ENCODE peak calls at places on chromosomes 7 and 10, in ten cellular contexts. I, Y, X, M, S, A, B, E, F and V are unnamed samples.

GRCh38 chr10:6721480-6721879 is 141.4 kb upstream of the PRKCQ start:
- DNase-seq in I (no peak), Y (peak), X (peak), M (no peak), S (peak), A (no peak), B (no peak), E (peak), F (peak), V (peak)

GRCh38 chr7:22406715-22407114 is 49.8 kb upstream of the RAPGEF5 start:
- DNase-seq in I (no peak), Y (no peak), X (no peak), M (no peak), S (no peak), A (no peak), B (no peak), E (no peak), F (no peak), V (no peak)

GRCh38 chr10:29669149-29669548 is 34.4 kb upstream of the SVIL start:
- DNase-seq in I (no peak), Y (peak), X (peak), M (no peak), S (peak), A (no peak), B (no peak), E (no peak), F (peak), V (peak)

GRCh38 chr10:28991738-28992270 is 297.1 kb upstream of the LYZL1 start:
- DNase-seq in I (peak), Y (no peak), X (peak), M (peak), S (peak), A (peak), B (no peak), E (no peak), F (peak), V (peak)

GRCh38 chr10:43691503-43691902 is 42.8 kb upstream of the ZNF32 start:
- DNase-seq in I (no peak), Y (no peak), X (peak), M (no peak), S (peak), A (peak), B (no peak), E (no peak), F (no peak), V (no peak)

GRCh38 chr7:128160296-128160695 is 80.8 kb upstream of the LEP start:
- DNase-seq in I (no peak), Y (no peak), X (no peak), M (no peak), S (no peak), A (no peak), B (no peak), E (peak), F (no peak), V (no peak)

GRCh38 chr7:33152087-33152486 is 22.7 kb downstream of the BBS9 start:
- DNase-seq in I (no peak), Y (no peak), X (no peak), M (no peak), S (no peak), A (no peak), B (no peak), E (no peak), F (no peak), V (no peak)

GRCh38 chr10:114258274-114258840 is 19.3 kb downstream of the VWA2 start:
- DNase-seq in I (no peak), Y (no peak), X (peak), M (no peak), S (no peak), A (no peak), B (no peak), E (no peak), F (no peak), V (no peak)

GRCh38 chr7:130151591-130152269 is 53.5 kb downstream of the TMEM209 start:
- DNase-seq in I (no peak), Y (no peak), X (peak), M (no peak), S (peak), A (peak), B (no peak), E (no peak), F (no peak), V (no peak)

GRCh38 chr10:3119796-3120459 is 52.6 kb downstream of the PFKP start:
- DNase-seq in I (no peak), Y (no peak), X (peak), M (no peak), S (peak), A (peak), B (no peak), E (no peak), F (no peak), V (peak)

GRCh38 chr10:43862756-43863155 is 214.1 kb upstream of the ZNF32 start:
- DNase-seq in I (no peak), Y (no peak), X (no peak), M (no peak), S (no peak), A (no peak), B (no peak), E (no peak), F (no peak), V (no peak)

GRCh38 chr10:122879339-122880273 is at the start of gene FAM24B:
- DNase-seq in I (peak), Y (peak), X (peak), M (peak), S (peak), A (peak), B (peak), E (peak), F (peak), V (peak)

GRCh38 chr7:45391618-45392451 is 182.3 kb upstream of the ADCY1 start:
- DNase-seq in I (no peak), Y (no peak), X (no peak), M (no peak), S (no peak), A (no peak), B (no peak), E (no peak), F (no peak), V (no peak)

GRCh38 chr10:71848325-71849277 is 2.5 kb downstream of the PSAP start:
- DNase-seq in I (no peak), Y (no peak), X (no peak), M (no peak), S (peak), A (no peak), B (no peak), E (no peak), F (no peak), V (no peak)

GRCh38 chr10:114045071-114045737 is 1.5 kb downstream of the ADRB1 start:
- DNase-seq in I (peak), Y (peak), X (no peak), M (no peak), S (no peak), A (peak), B (no peak), E (no peak), F (no peak), V (peak)

GRCh38 chr10:8374334-8374733 is 319.8 kb downstream of the GATA3 start:
- DNase-seq in I (no peak), Y (no peak), X (no peak), M (no peak), S (no peak), A (no peak), B (no peak), E (no peak), F (no peak), V (no peak)

GRCh38 chr7:94434031-94434430 is 39.3 kb downstream of the COL1A2 start:
- DNase-seq in I (no peak), Y (no peak), X (peak), M (no peak), S (peak), A (no peak), B (no peak), E (no peak), F (no peak), V (no peak)

GRCh38 chr10:122730238-122730637 is 30.6 kb upstream of the C10orf120 start:
- DNase-seq in I (no peak), Y (no peak), X (no peak), M (no peak), S (no peak), A (peak), B (no peak), E (no peak), F (no peak), V (no peak)

GRCh38 chr10:31590023-31590800 is 271.2 kb downstream of the ZEB1 start:
- DNase-seq in I (no peak), Y (no peak), X (peak), M (no peak), S (peak), A (no peak), B (no peak), E (no peak), F (no peak), V (no peak)

GRCh38 chr10:13883843-13884444 is 297.2 kb downstream of the PRPF18 start:
- DNase-seq in I (no peak), Y (no peak), X (peak), M (no peak), S (no peak), A (no peak), B (no peak), E (no peak), F (no peak), V (no peak)

GRCh38 chr10:77069020-77069419 is 568.6 kb downstream of the KCNMA1 start:
- DNase-seq in I (no peak), Y (no peak), X (peak), M (no peak), S (no peak), A (no peak), B (no peak), E (no peak), F (no peak), V (no peak)

GRCh38 chr7:94239661-94240234 is 154.9 kb upstream of the COL1A2 start:
- DNase-seq in I (no peak), Y (no peak), X (no peak), M (peak), S (no peak), A (no peak), B (no peak), E (no peak), F (peak), V (no peak)

GRCh38 chr10:127968027-127968441 is 61.1 kb downstream of the PTPRE start:
- DNase-seq in I (no peak), Y (no peak), X (no peak), M (no peak), S (no peak), A (no peak), B (no peak), E (no peak), F (no peak), V (no peak)

GRCh38 chr7:3404490-3404889 is 103.4 kb downstream of the SDK1 start:
- DNase-seq in I (no peak), Y (no peak), X (peak), M (no peak), S (peak), A (no peak), B (no peak), E (no peak), F (no peak), V (peak)

GRCh38 chr7:47227762-47228177 is 354.1 kb downstream of the TNS3 start:
- DNase-seq in I (peak), Y (no peak), X (peak), M (no peak), S (peak), A (peak), B (no peak), E (no peak), F (peak), V (no peak)

GRCh38 chr7:70836946-70837345 is 295.0 kb upstream of the GALNT17 start:
- DNase-seq in I (no peak), Y (no peak), X (no peak), M (no peak), S (no peak), A (no peak), B (no peak), E (no peak), F (no peak), V (no peak)

GRCh38 chr10:110356628-110357245 is 52.0 kb upstream of the SMNDC1 start:
- DNase-seq in I (peak), Y (no peak), X (peak), M (no peak), S (peak), A (no peak), B (no peak), E (no peak), F (peak), V (peak)

GRCh38 chr7:89002942-89003618 is 207.5 kb upstream of the TEX47 start:
- DNase-seq in I (peak), Y (no peak), X (no peak), M (no peak), S (no peak), A (no peak), B (no peak), E (no peak), F (no peak), V (no peak)

GRCh38 chr7:70884446-70884764 is 247.5 kb upstream of the GALNT17 start:
- DNase-seq in I (no peak), Y (no peak), X (no peak), M (no peak), S (no peak), A (no peak), B (no peak), E (no peak), F (no peak), V (no peak)

GRCh38 chr7:149884541-149884940 is 10.8 kb downstream of the ATP6V0E2 start:
- DNase-seq in I (no peak), Y (no peak), X (peak), M (no peak), S (no peak), A (no peak), B (no peak), E (no peak), F (no peak), V (no peak)

GRCh38 chr7:37908221-37908788 is 8.3 kb downstream of the SFRP4 start:
- DNase-seq in I (no peak), Y (no peak), X (peak), M (no peak), S (peak), A (no peak), B (no peak), E (no peak), F (no peak), V (no peak)

GRCh38 chr10:98344589-98345038 is 70.4 kb downstream of the PYROXD2 start:
- DNase-seq in I (no peak), Y (peak), X (peak), M (peak), S (peak), A (no peak), B (peak), E (peak), F (peak), V (no peak)

GRCh38 chr10:17737021-17737965 is 14.7 kb upstream of the TMEM236 start:
- DNase-seq in I (peak), Y (peak), X (peak), M (no peak), S (peak), A (peak), B (no peak), E (no peak), F (peak), V (no peak)

GRCh38 chr10:36538945-36539586 is 586.3 kb upstream of the ANKRD30A start:
- DNase-seq in I (no peak), Y (no peak), X (peak), M (no peak), S (peak), A (peak), B (no peak), E (no peak), F (peak), V (no peak)

GRCh38 chr10:2023687-2024086 is 286.4 kb upstream of the ADARB2 start:
- DNase-seq in I (no peak), Y (no peak), X (no peak), M (no peak), S (no peak), A (no peak), B (no peak), E (no peak), F (no peak), V (no peak)
- TF ChIP-seq CTCF in I (no peak), Y (no peak), X (no peak), M (no peak), S (no peak), A (no peak), B (no peak), E (no peak), F (no peak), V (no peak)

GRCh38 chr7:1843271-1843861 is 173.3 kb downstream of the ELFN1 start:
- DNase-seq in I (no peak), Y (peak), X (peak), M (no peak), S (peak), A (peak), B (peak), E (no peak), F (no peak), V (no peak)
- TF ChIP-seq CTCF in I (no peak), Y (no peak), X (no peak), M (no peak), S (no peak), A (no peak), B (no peak), E (no peak), F (no peak), V (no peak)

DNA sequence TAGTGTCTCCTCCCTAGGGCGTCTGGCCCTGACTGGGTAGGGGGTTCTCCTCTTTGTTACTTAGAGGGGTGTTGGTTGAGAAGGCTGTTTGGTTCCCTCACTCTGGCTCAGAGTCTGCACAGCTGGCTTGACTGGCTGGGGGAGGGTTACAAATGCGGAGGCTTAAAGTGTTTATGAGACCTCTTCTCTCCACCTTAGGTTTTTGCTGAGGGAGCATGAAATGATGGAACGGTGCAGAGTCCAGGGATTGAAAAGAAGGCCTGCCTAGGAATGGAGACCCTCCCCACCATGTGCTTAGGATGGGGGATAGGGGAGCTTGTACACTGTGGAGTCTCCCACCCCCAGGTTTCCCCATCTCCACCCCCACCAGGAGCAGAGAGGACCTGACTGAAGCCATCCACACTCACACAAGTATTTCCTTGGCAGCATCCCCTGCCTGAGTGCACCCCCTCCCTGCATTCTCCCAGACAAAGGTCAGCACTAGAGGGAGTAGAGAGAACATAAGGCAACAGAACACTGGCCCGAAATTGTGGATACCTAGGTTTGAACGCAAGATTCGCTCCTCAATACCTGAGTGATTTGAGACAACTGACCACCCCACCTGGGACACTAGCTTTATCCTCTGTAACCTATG is 1.7 kb upstream of the LDB1 start:
- DNase-seq in I (no peak), Y (no peak), X (peak), M (no peak), S (peak), A (no peak), B (no peak), E (no peak), F (peak), V (no peak)
- TF ChIP-seq CTCF in I (no peak), Y (no peak), X (peak), M (no peak), S (peak), A (no peak), B (no peak), E (no peak), F (peak), V (no peak)

GRCh38 chr7:157299613-157300405 is 37.0 kb upstream of the DNAJB6 start:
- DNase-seq in I (no peak), Y (no peak), X (no peak), M (no peak), S (no peak), A (peak), B (no peak), E (no peak), F (no peak), V (peak)
- TF ChIP-seq CTCF in I (no peak), Y (no peak), X (no peak), M (no peak), S (no peak), A (peak), B (no peak), E (peak), F (no peak), V (peak)

DNA sequence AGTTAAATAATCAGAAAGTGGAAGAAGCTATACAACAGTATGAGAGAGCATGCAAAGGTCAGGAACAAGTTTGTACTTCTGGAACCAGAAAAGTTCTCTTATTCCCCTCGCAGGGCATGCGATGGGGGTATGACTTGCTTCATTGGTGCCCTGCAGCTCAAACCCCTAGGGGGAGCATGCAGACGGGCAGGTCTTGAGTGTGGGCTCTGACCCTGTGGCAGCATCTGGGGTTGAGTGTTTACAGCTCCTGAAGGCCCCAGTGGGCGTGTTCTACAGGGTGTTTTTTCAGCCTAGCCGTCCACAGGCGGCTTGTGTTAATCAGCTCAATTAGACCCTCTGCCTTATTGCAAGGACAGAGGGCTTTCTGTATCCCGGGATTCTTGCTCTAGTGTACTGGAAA is 44.5 kb downstream of the KIF20B start:
- DNase-seq in I (no peak), Y (no peak), X (no peak), M (no peak), S (no peak), A (peak), B (no peak), E (no peak), F (no peak), V (no peak)
- TF ChIP-seq CTCF in I (no peak), Y (no peak), X (no peak), M (no peak), S (no peak), A (no peak), B (no peak), E (no peak), F (no peak), V (no peak)

GRCh38 chr10:133394064-133394663 is at the start of gene MTG1:
- DNase-seq in I (peak), Y (peak), X (peak), M (peak), S (peak), A (peak), B (peak), E (peak), F (peak), V (peak)
- TF ChIP-seq CTCF in I (peak), Y (peak), X (no peak), M (no peak), S (peak), A (no peak), B (peak), E (peak), F (no peak), V (no peak)

DNA sequence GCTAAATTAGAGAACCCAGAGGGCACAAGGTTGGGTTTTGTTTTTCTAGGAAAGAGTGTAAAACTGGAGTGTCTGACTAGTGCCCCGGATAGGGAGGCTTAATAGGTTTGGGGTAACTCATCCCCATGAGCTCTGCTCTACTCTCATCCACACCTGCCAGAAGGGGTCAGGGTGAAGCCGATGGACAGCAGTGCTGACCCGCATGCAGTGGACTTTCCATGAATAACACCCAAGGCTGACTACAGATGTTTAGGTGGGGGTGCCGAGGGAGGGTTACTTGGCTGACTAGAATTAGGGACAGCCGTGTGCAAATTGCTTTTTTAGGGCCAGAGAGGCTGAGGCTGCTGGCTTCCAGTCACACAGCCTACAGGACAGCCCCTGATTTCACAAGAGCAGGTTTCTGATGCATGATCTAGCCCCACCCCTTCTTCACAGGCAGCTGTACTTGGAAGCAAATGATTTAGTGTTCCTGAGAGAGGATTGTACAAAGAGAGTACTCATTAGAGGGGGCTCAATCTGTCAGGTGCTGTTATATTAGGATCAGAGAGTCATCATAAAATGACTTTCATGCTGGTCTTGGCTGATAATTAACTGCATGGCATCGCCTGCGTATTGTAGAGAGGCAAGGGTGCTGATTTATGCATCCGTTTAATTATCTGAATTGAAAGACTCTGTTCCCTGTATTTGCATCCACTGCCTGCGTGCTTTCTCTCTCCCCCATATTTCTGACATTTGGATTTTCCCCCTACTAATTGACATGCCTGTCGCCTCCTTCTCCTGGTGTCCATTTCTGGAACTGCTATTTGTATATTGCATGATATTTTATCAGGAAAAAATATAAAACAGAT is 9.5 kb downstream of the INHBA start:
- DNase-seq in I (no peak), Y (no peak), X (peak), M (no peak), S (peak), A (peak), B (no peak), E (no peak), F (no peak), V (no peak)
- TF ChIP-seq CTCF in I (no peak), Y (peak), X (peak), M (no peak), S (peak), A (no peak), B (peak), E (no peak), F (no peak), V (peak)